ENCODE peak calls at places on chromosomes 16 and 17, in eight cellular contexts. W, J, T, Q, N, Z, X and R are unnamed samples.

GRCh38 chr16:21302454-21302853 is 24.4 kb upstream of the CRYM start:
- DNase-seq in W (no peak), J (no peak), T (no peak), Q (no peak), N (no peak), Z (peak; percentile 13), X (no peak), R (peak; percentile 41)

GRCh38 chr16:84293406-84293805 is 1.3 kb upstream of the WFDC1 start:
- DNase-seq in W (no peak), J (no peak), T (no peak), Q (no peak), N (no peak), Z (no peak), X (no peak), R (no peak)

GRCh38 chr17:11238710-11239109 is 2.3 kb upstream of the SHISA6 start:
- DNase-seq in W (no peak), J (no peak), T (no peak), Q (no peak), N (no peak), Z (no peak), X (no peak), R (peak; percentile 6)

GRCh38 chr17:83050651-83051422 is 28.6 kb upstream of the METRNL start:
- DNase-seq in W (no peak), J (no peak), T (no peak), Q (no peak), N (no peak), Z (no peak), X (peak; percentile 64), R (no peak)

GRCh38 chr16:70685938-70686375 is at the start of gene MTSS2:
- DNase-seq in W (peak; percentile 73), J (peak; percentile 87), T (peak; percentile 71), Q (peak; percentile 89), N (peak; percentile 86), Z (peak; percentile 97), X (peak; percentile 82), R (no peak)

GRCh38 chr17:3885970-3886369 is 6.9 kb downstream of the CAMKK1 start:
- DNase-seq in W (peak; percentile 38), J (no peak), T (peak; percentile 73), Q (peak; percentile 29), N (no peak), Z (no peak), X (no peak), R (no peak)

GRCh38 chr16:48818257-48818656 is 208.3 kb upstream of the N4BP1 start:
- DNase-seq in W (no peak), J (no peak), T (no peak), Q (no peak), N (no peak), Z (no peak), X (no peak), R (no peak)

GRCh38 chr16:50603206-50604064 is 55.2 kb downstream of the NKD1 start:
- DNase-seq in W (peak; percentile 60), J (no peak), T (no peak), Q (no peak), N (no peak), Z (no peak), X (no peak), R (peak; percentile 17)

GRCh38 chr16:88309174-88309904 is 73.4 kb upstream of the ZNF469 start:
- DNase-seq in W (no peak), J (no peak), T (no peak), Q (no peak), N (no peak), Z (no peak), X (no peak), R (no peak)

GRCh38 chr17:33072421-33073175 is 81.0 kb downstream of the SPACA3 start:
- DNase-seq in W (peak; percentile 67), J (no peak), T (peak; percentile 50), Q (no peak), N (no peak), Z (no peak), X (no peak), R (no peak)

GRCh38 chr16:50473375-50473945 is 74.7 kb upstream of the NKD1 start:
- DNase-seq in W (peak; percentile 6), J (no peak), T (no peak), Q (no peak), N (no peak), Z (no peak), X (no peak), R (peak; percentile 53)

GRCh38 chr17:76271669-76272540 is 6.8 kb downstream of the UBALD2 start:
- DNase-seq in W (no peak), J (peak; percentile 96), T (no peak), Q (peak; percentile 21), N (no peak), Z (no peak), X (peak; percentile 79), R (no peak)

GRCh38 chr16:24844101-24845030 is 1.4 kb upstream of the SLC5A11 start:
- DNase-seq in W (peak; percentile 20), J (no peak), T (peak; percentile 93), Q (no peak), N (no peak), Z (no peak), X (no peak), R (no peak)

GRCh38 chr17:31266042-31266441 is 31.0 kb downstream of the OMG start:
- DNase-seq in W (no peak), J (no peak), T (peak; percentile 25), Q (no peak), N (no peak), Z (no peak), X (no peak), R (no peak)

GRCh38 chr16:83206426-83206825 is 579.7 kb downstream of the CDH13 start:
- DNase-seq in W (peak; percentile 37), J (no peak), T (no peak), Q (no peak), N (no peak), Z (no peak), X (no peak), R (no peak)

GRCh38 chr17:71099003-71099710 is 929.8 kb downstream of the KCNJ2 start:
- DNase-seq in W (no peak), J (no peak), T (no peak), Q (no peak), N (no peak), Z (no peak), X (no peak), R (no peak)

GRCh38 chr16:1990336-1991134 is 765 bp downstream of the SYNGR3 start:
- DNase-seq in W (no peak), J (peak; percentile 90), T (no peak), Q (no peak), N (no peak), Z (peak; percentile 86), X (no peak), R (no peak)

GRCh38 chr16:19808061-19808621 is 76.5 kb downstream of the GPRC5B start:
- DNase-seq in W (no peak), J (no peak), T (peak; percentile 84), Q (no peak), N (no peak), Z (peak; percentile 43), X (peak; percentile 82), R (no peak)

GRCh38 chr16:83200005-83200779 is 573.4 kb downstream of the CDH13 start:
- DNase-seq in W (peak; percentile 20), J (no peak), T (peak; percentile 16), Q (no peak), N (peak; percentile 5), Z (peak; percentile 43), X (no peak), R (peak; percentile 46)

GRCh38 chr17:68450391-68450790 is 6.9 kb downstream of the WIPI1 start:
- DNase-seq in W (no peak), J (no peak), T (no peak), Q (no peak), N (no peak), Z (no peak), X (no peak), R (no peak)

GRCh38 chr16:13866073-13866472 is 53.9 kb upstream of the ERCC4 start:
- DNase-seq in W (peak; percentile 53), J (no peak), T (peak; percentile 84), Q (peak; percentile 73), N (peak; percentile 71), Z (peak; percentile 88), X (peak; percentile 86), R (peak; percentile 27)

GRCh38 chr17:39304188-39304587 is 78.4 kb upstream of the STAC2 start:
- DNase-seq in W (no peak), J (no peak), T (no peak), Q (no peak), N (no peak), Z (no peak), X (no peak), R (no peak)

GRCh38 chr16:73040735-73041402 is 7.1 kb downstream of the ZFHX3 start:
- DNase-seq in W (no peak), J (no peak), T (no peak), Q (no peak), N (no peak), Z (no peak), X (no peak), R (no peak)

GRCh38 chr16:969508-970378 is 1.0 kb downstream of the LMF1 start:
- DNase-seq in W (no peak), J (no peak), T (no peak), Q (peak; percentile 39), N (peak; percentile 40), Z (no peak), X (peak; percentile 40), R (no peak)
- H3K4me1 ChIP-seq in W (peaks cover 5% of the 10 kb centered on the region), J (peaks cover 39% of the 10 kb centered on the region), T (peaks cover 3% of the 10 kb centered on the region), Q (peaks cover 7% of the 10 kb centered on the region), N (peaks cover 9% of the 10 kb centered on the region), Z (peaks cover 26% of the 10 kb centered on the region), X (peaks cover 7% of the 10 kb centered on the region), R (no peaks in the 10 kb centered on the region)

GRCh38 chr17:733743-734142 is 1.3 kb downstream of the TLCD3A start:
- DNase-seq in W (no peak), J (no peak), T (no peak), Q (no peak), N (no peak), Z (no peak), X (no peak), R (no peak)

GRCh38 chr17:737561-738113 is 5.2 kb downstream of the TLCD3A start:
- DNase-seq in W (no peak), J (no peak), T (no peak), Q (no peak), N (no peak), Z (no peak), X (no peak), R (peak; percentile 91)

GRCh38 chr17:732788-733720 is 658 bp downstream of the TLCD3A start:
- DNase-seq in W (no peak), J (peak; percentile 79), T (peak; percentile 51), Q (peak; percentile 57), N (no peak), Z (peak; percentile 68), X (peak; percentile 46), R (no peak)

GRCh38 chr17:728911-729310 is 3.5 kb upstream of the TLCD3A start:
- DNase-seq in W (no peak), J (no peak), T (no peak), Q (no peak), N (no peak), Z (no peak), X (no peak), R (peak; percentile 97)

GRCh38 chr17:731943-732787 is at the start of gene TLCD3A:
- DNase-seq in W (no peak), J (peak; percentile 84), T (peak; percentile 61), Q (peak; percentile 35), N (peak; percentile 63), Z (peak; percentile 86), X (peak; percentile 78), R (peak; percentile 53)
- H3K27ac ChIP-seq in W (peak within 1 kb of the TSS; percentile 53), J (peak within 1 kb of the TSS; percentile 76), T (peak within 1 kb of the TSS; percentile 89), Q (peak within 1 kb of the TSS; percentile 59), N (peak within 1 kb of the TSS; percentile 77), Z (no peak within 1 kb of the TSS), X (peak within 1 kb of the TSS; percentile 55), R (peak within 1 kb of the TSS; percentile 100)

GRCh38 chr17:50505731-50506130 is 2.5 kb upstream of the MYCBPAP start:
- DNase-seq in W (no peak), J (no peak), T (no peak), Q (no peak), N (no peak), Z (no peak), X (no peak), R (peak; percentile 51)
- H3K4me1 ChIP-seq in W (peaks cover 7% of the 10 kb centered on the region), J (peaks cover 17% of the 10 kb centered on the region), T (peaks cover 13% of the 10 kb centered on the region), Q (peaks cover 4% of the 10 kb centered on the region), N (no peaks in the 10 kb centered on the region), Z (peaks cover 8% of the 10 kb centered on the region), X (no peaks in the 10 kb centered on the region), R (peaks cover 21% of the 10 kb centered on the region)

GRCh38 chr17:81615401-81615930 is 21.4 kb downstream of the NPLOC4 start:
- DNase-seq in W (no peak), J (no peak), T (no peak), Q (no peak), N (no peak), Z (no peak), X (no peak), R (no peak)
- H3K27ac ChIP-seq in W (no peak overlapping the region), J (peak overlapping the region; percentile 60), T (no peak overlapping the region), Q (no peak overlapping the region), N (peak overlapping the region; percentile 82), Z (no peak overlapping the region), X (no peak overlapping the region), R (no peak overlapping the region)